ENCODE peak calls at places on chromosomes 2 and 18, in seven cellular contexts. F is foreskin keratinocyte, E is cardiac fibroblast, G is HCT116, M is A549, D is AG09319, J is activated B cell treated with CpG ODN at 0.5 μM for 24 hours. S is an unnamed sample.

GRCh38 chr2:112255875-112256274 is 1.0 kb upstream of the ZC3H8 start:
- DNase-seq in D (no peak), E (no peak), F (no peak), J (no peak), M (no peak), G (no peak), S (no peak)

GRCh38 chr2:78521938-78522337 is 503.6 kb upstream of the REG3G start:
- DNase-seq in G (no peak), M (no peak), J (no peak), E (no peak), D (no peak), F (no peak), S (no peak)

GRCh38 chr2:181998045-181998444 is 12.4 kb downstream of the PPP1R1C start:
- DNase-seq in G (no peak), M (no peak), E (no peak), J (no peak), D (peak), F (no peak), S (no peak)

GRCh38 chr18:37272841-37273240 is 292.8 kb downstream of the CELF4 start:
- DNase-seq in F (no peak), M (no peak), E (no peak), G (no peak), J (no peak), D (no peak), S (no peak)

GRCh38 chr18:11324956-11325873 is 175.8 kb upstream of the PIEZO2 start:
- DNase-seq in G (no peak), F (no peak), D (no peak), J (no peak), E (peak), M (no peak), S (no peak)

GRCh38 chr18:31508781-31509180 is 10.8 kb downstream of the DSG2 start:
- DNase-seq in F (no peak), E (no peak), M (no peak), D (no peak), G (no peak), J (no peak), S (no peak)

GRCh38 chr18:56962322-56962721 is 184.6 kb upstream of the BOD1L2 start:
- DNase-seq in E (no peak), D (no peak), M (no peak), J (no peak), G (no peak), F (no peak), S (no peak)

GRCh38 chr2:144515694-144516416 is 4.1 kb downstream of the ZEB2 start:
- DNase-seq in F (no peak), E (peak), M (no peak), J (peak), D (no peak), G (no peak), S (no peak)

GRCh38 chr2:186575856-186576255 is 14.0 kb upstream of the ITGAV start:
- DNase-seq in E (peak), G (no peak), J (no peak), D (no peak), F (no peak), M (no peak), S (no peak)

GRCh38 chr2:150480971-150481830 is 6.3 kb downstream of the RND3 start:
- DNase-seq in M (no peak), E (peak), F (peak), G (no peak), J (no peak), D (no peak), S (no peak)

GRCh38 chr2:200864206-200864976 is at the start of gene CLK1:
- DNase-seq in J (peak), D (peak), F (peak), G (peak), M (peak), E (peak), S (peak)

GRCh38 chr18:34707670-34708069 is 2.4 kb upstream of the DTNA start:
- DNase-seq in F (peak), E (peak), J (no peak), D (peak), G (peak), M (peak), S (no peak)

GRCh38 chr18:36300211-36300610 is 2.7 kb downstream of the FHOD3 start:
- DNase-seq in M (no peak), J (no peak), G (no peak), D (no peak), F (no peak), E (no peak), S (no peak)

GRCh38 chr2:239075918-239076727 is 228.2 kb downstream of the TWIST2 start:
- DNase-seq in D (no peak), E (no peak), J (no peak), F (no peak), M (no peak), G (no peak), S (no peak)

GRCh38 chr18:79851981-79852380 is 54.2 kb downstream of the KCNG2 start:
- DNase-seq in D (no peak), J (no peak), F (no peak), E (no peak), M (no peak), G (no peak), S (no peak)

GRCh38 chr2:12284487-12284886 is 432.2 kb upstream of the TRIB2 start:
- DNase-seq in F (peak), E (peak), M (no peak), D (no peak), J (no peak), G (no peak), S (no peak)

GRCh38 chr18:34866310-34866709 is 156.2 kb downstream of the DTNA start:
- DNase-seq in F (no peak), J (no peak), E (no peak), M (no peak), G (no peak), D (no peak), S (no peak)

GRCh38 chr2:205772983-205773382 is 90.7 kb downstream of the NRP2 start:
- DNase-seq in D (no peak), M (no peak), E (no peak), G (no peak), F (no peak), J (no peak), S (no peak)

GRCh38 chr2:43455735-43456642 is 139.8 kb downstream of the THADA start:
- DNase-seq in G (no peak), J (no peak), M (no peak), E (peak), D (no peak), F (no peak), S (no peak)

GRCh38 chr2:26471278-26471677 is 6.6 kb downstream of the OTOF start:
- DNase-seq in J (no peak), M (no peak), G (no peak), D (no peak), F (no peak), E (no peak), S (no peak)
- TF ChIP-seq CTCF in J (no peak), M (no peak), G (peak), D (no peak), F (peak), E (no peak), S (no peak)

GRCh38 chr2:9950521-9951271 is 797 bp upstream of the GRHL1 start:
- DNase-seq in G (no peak), J (no peak), E (no peak), D (no peak), M (peak), F (no peak), S (no peak)
- TF ChIP-seq CTCF in G (no peak), J (no peak), E (no peak), D (no peak), M (no peak), F (peak), S (peak)

GRCh38 chr2:8248623-8248957 is 433.3 kb upstream of the ID2 start:
- DNase-seq in M (no peak), D (no peak), G (no peak), J (no peak), E (no peak), F (no peak), S (no peak)

GRCh38 chr2:8251291-8251690 is 430.6 kb upstream of the ID2 start:
- DNase-seq in J (no peak), D (no peak), F (no peak), E (no peak), M (no peak), G (no peak), S (no peak)

GRCh38 chr2:8247905-8248622 is 433.8 kb upstream of the ID2 start:
- DNase-seq in M (no peak), D (no peak), E (peak), J (no peak), F (no peak), G (no peak), S (no peak)

GRCh38 chr2:8249191-8249590 is 432.7 kb upstream of the ID2 start:
- DNase-seq in G (no peak), D (no peak), F (no peak), M (no peak), E (no peak), J (no peak), S (no peak)

DNA sequence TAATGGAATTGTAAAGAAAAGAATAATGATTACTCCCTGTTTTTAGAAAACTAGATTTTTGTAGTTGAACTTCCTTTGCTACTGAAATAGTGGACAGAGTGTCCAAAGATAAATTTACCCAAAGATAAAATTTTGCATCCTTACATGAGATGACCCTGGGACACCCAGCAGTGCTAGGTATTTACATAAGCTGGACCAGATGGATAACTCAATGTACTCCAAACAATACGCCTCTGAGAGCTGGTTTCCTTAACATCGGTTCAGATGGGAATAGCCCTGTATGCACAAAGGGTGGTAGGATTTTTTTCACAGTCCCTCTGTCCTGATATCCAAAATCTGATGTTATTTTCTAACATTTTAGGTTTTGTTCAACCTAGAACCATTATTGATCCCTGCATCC is 432.1 kb upstream of the ID2 start:
- DNase-seq in G (no peak), J (no peak), D (no peak), F (no peak), M (no peak), E (no peak), S (no peak)
- TF ChIP-seq CTCF in G (no peak), J (no peak), D (no peak), F (no peak), M (no peak), E (no peak), S (no peak)

GRCh38 chr18:23967321-23968089 is 47.0 kb upstream of the TTC39C start:
- DNase-seq in E (no peak), J (peak), G (no peak), D (no peak), M (no peak), F (no peak), S (no peak)

GRCh38 chr18:23964282-23965238 is 50.0 kb upstream of the TTC39C start:
- DNase-seq in G (peak), J (no peak), D (no peak), F (peak), M (no peak), E (no peak), S (no peak)

GRCh38 chr18:23966909-23967308 is 47.6 kb upstream of the TTC39C start:
- DNase-seq in G (no peak), M (no peak), E (no peak), D (no peak), J (no peak), F (no peak), S (no peak)

GRCh38 chr18:23968638-23969037 is 45.9 kb upstream of the TTC39C start:
- DNase-seq in F (no peak), E (no peak), M (no peak), G (no peak), D (no peak), J (no peak), S (no peak)

GRCh38 chr18:23963443-23964185 is 50.9 kb upstream of the TTC39C start:
- DNase-seq in D (no peak), G (no peak), E (peak), F (no peak), M (no peak), J (no peak), S (no peak)
- TF ChIP-seq CTCF in D (no peak), G (no peak), E (no peak), F (peak), M (peak), J (no peak), S (no peak)

GRCh38 chr2:117536139-117536538 is 278.4 kb upstream of the DDX18 start:
- DNase-seq in E (no peak), M (no peak), J (no peak), D (no peak), F (no peak), G (no peak), S (no peak)
- TF ChIP-seq CTCF in E (no peak), M (peak), J (no peak), D (no peak), F (no peak), G (peak), S (peak)

DNA sequence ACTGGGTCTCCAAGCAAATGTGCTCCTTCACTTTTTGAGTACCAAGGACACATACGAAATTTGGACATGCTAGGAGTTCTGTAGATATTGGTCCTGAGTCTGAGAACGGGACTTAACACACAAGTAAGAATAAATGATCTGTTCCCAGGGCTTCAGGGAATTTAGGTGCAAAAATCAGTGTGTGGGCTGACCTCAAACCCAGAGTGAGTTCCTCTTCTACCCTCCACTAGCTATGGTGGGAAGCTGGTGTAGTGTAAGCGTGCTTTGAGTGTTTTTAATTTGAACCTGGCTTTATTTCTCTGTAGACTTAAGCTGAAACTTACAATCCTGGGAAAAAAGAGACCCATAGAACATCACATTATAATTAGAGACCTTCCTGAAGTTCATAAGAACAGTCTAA is 50.5 kb downstream of the MYO3B start:
- DNase-seq in G (no peak), D (no peak), M (no peak), E (no peak), F (no peak), J (no peak), S (no peak)
- TF ChIP-seq CTCF in G (no peak), D (no peak), M (no peak), E (no peak), F (no peak), J (no peak), S (no peak)

GRCh38 chr2:53711271-53711780 is 56.3 kb upstream of the CHAC2 start:
- DNase-seq in G (no peak), E (no peak), J (no peak), F (no peak), D (no peak), M (no peak), S (no peak)

GRCh38 chr2:53715568-53715967 is 52.0 kb upstream of the CHAC2 start:
- DNase-seq in J (no peak), D (no peak), M (peak), E (peak), F (no peak), G (peak), S (no peak)
- TF ChIP-seq CTCF in J (no peak), D (peak), M (peak), E (peak), F (peak), G (peak), S (peak)

GRCh38 chr2:127023504-127023903 is 83.5 kb downstream of the BIN1 start:
- DNase-seq in E (no peak), J (no peak), M (no peak), G (no peak), D (no peak), F (no peak), S (no peak)

GRCh38 chr2:127027715-127028114 is 79.2 kb downstream of the BIN1 start:
- DNase-seq in E (no peak), M (no peak), G (no peak), F (no peak), J (no peak), D (no peak), S (no peak)

GRCh38 chr2:127024769-127025356 is 82.1 kb downstream of the BIN1 start:
- DNase-seq in G (no peak), D (no peak), J (no peak), F (no peak), E (no peak), M (peak), S (no peak)

GRCh38 chr2:127022817-127023216 is 84.1 kb downstream of the BIN1 start:
- DNase-seq in J (no peak), E (no peak), G (no peak), D (no peak), F (no peak), M (no peak), S (no peak)

DNA sequence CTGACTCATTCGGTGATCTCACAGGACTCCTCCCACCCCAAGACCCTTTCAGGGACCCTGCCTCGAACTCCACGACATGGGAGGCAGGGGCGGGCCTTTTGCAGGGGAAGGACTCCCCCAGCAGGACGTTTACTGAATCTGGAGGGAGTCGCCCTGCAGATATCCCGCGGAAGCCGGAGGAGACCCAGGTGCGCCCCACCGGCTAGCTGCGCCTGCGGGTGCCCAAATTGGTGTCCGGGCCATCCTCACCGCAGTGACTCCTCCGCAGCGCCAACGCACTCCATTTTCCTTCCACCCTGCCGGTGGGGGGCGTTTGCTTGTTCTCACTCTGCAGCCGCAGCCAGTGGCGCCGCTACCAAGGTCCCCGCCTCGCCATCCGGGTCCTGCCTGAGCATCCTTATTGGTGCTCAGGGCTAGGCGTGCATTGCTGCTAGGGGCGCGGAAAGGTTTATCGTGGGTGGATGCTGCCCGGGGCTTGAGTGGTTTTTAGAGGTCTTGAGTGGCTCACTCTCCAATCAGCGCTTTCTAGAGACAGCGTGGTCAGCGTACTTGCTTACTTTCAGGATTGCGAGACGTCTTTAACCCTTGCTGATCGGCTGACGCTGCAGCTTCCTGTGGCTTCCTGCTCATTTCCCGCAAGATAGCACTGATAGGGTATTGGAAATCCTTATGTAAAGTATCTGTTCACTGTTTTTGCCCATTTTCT is 81.4 kb downstream of the BIN1 start:
- DNase-seq in J (peak), F (no peak), E (peak), M (peak), G (no peak), D (peak), S (no peak)
- TF ChIP-seq CTCF in J (no peak), F (peak), E (peak), M (peak), G (no peak), D (peak), S (peak)

DNA sequence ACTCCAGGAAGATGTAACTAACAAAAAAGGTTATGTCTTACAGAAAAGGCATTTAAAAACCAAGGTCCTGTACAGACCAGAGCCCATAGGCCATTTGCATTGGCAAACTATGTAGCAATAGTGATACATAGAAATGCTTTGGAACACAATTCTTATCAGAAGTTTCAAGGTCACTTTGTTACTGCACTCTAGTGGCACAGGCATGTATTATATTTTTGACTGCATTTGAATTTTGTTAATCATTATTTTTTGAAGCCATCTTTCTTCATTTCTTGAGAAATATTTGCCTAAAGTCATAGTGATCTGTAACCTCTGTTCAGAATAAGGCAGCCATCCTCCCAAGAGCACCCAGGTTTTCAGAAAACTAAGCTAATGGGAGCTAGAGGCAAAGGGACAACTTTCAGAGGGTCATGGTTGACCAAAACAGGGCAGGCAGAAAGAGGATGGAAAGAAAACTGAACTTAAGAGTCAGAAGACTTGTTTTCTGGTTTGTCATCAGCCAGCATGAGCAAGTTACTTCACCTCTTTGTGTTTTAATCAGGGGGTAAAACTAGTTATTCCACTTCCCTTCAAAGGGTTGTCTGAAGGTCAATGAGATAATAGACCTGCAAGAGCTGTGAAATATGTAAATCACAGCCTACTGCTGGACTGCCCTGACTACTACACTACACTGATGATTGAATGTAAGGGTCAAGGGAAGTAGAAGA is 41.5 kb downstream of the SLC38A11 start:
- DNase-seq in D (no peak), M (no peak), E (peak), F (peak), J (no peak), G (no peak), S (no peak)
- TF ChIP-seq CTCF in D (peak), M (peak), E (peak), F (peak), J (peak), G (peak), S (peak)

DNA sequence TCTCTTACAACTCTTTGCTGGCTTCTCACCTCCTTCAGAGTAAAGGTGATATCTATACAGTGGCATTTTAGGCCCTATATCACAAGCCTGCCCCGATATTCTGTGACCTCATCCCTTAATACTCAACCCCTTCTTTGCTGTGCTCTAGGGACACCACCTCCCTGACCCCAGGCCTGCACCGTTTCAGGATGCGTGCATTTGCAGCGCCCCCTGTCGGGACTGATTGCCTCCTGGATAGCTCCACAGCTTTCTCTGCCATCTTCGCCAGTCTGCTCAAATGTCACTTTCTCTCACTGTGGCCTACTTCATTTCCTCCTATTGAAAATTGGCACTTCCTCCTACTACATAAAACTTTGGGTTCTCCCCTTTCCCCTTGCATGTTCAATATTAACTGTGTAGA is 289.6 kb downstream of the SOCS6 start:
- DNase-seq in D (no peak), M (peak), E (no peak), J (no peak), F (no peak), G (no peak), S (no peak)
- TF ChIP-seq CTCF in D (no peak), M (peak), E (no peak), J (no peak), F (no peak), G (peak), S (peak)

S was measured in chondrocyte.